ENCODE peak calls at places on chromosomes 16 and 17, in nine cellular contexts. R is neural progenitor cell; H is ascending aorta; O is mammary epithelial cell; Y is NT2/D1; J is CD4-positive, CD25-positive, alpha-beta regulatory T cell; Z is Peyer's patch; U is stomach; K is heart right ventricle. T is an unnamed sample. For H3K4me1 and H3K9me3, the result is how much of the 10 kb centered on the place peaks cover.

GRCh38 chr17:82848022-82848592 is 8.3 kb upstream of the ZNF750 start:
- DNase-seq in J (no peak), H (no peak), Z (peak), K (no peak), R (no peak), Y (no peak), O (peak), U (peak), T (peak)

GRCh38 chr16:61382435-61382834 is 653.8 kb downstream of the CDH8 start:
- DNase-seq in Y (no peak), U (no peak), H (no peak), J (no peak), R (peak), K (no peak), Z (no peak), O (no peak), T (no peak)

GRCh38 chr16:85492617-85492957 is 120.5 kb upstream of the GSE1 start:
- DNase-seq in O (no peak), K (no peak), R (no peak), H (no peak), J (no peak), Y (no peak), Z (no peak), U (no peak), T (no peak)

GRCh38 chr17:63571632-63572310 is 21.5 kb downstream of the DCAF7 start:
- DNase-seq in J (no peak), Y (no peak), K (no peak), R (no peak), H (no peak), Z (no peak), U (no peak), O (peak), T (no peak)

GRCh38 chr17:41494524-41494923 is 4.8 kb upstream of the KRT36 start:
- DNase-seq in Z (no peak), O (peak), K (no peak), U (no peak), J (no peak), H (no peak), R (no peak), Y (no peak), T (no peak)

GRCh38 chr16:57145964-57146647 is 39.7 kb downstream of the PSME3IP1 start:
- DNase-seq in Z (no peak), H (no peak), U (no peak), K (no peak), J (no peak), Y (no peak), R (no peak), O (no peak), T (no peak)

GRCh38 chr16:58393138-58393504 is 850 bp downstream of the GINS3 start:
- DNase-seq in R (peak), K (no peak), U (no peak), Y (no peak), H (no peak), O (no peak), Z (no peak), J (no peak), T (no peak)

GRCh38 chr16:49588061-49588460 is 214.5 kb downstream of the C16orf78 start:
- DNase-seq in U (peak), Y (no peak), R (no peak), H (no peak), K (no peak), O (no peak), Z (no peak), J (no peak), T (no peak)

GRCh38 chr16:49649013-49649785 is 206.7 kb downstream of the ZNF423 start:
- DNase-seq in Z (no peak), H (no peak), K (no peak), J (no peak), R (no peak), O (no peak), Y (no peak), U (no peak), T (no peak)

GRCh38 chr16:17555176-17555575 is 84.4 kb upstream of the XYLT1 start:
- DNase-seq in K (no peak), H (no peak), R (no peak), J (no peak), Z (no peak), Y (no peak), O (peak), U (no peak), T (no peak)

GRCh38 chr17:16406742-16407674 is 8.4 kb upstream of the TRPV2 start:
- DNase-seq in J (no peak), K (peak), R (peak), Z (no peak), H (no peak), U (no peak), Y (no peak), O (no peak), T (no peak)

GRCh38 chr16:51391798-51392511 is 240.9 kb upstream of the SALL1 start:
- DNase-seq in Y (peak), O (no peak), Z (no peak), R (peak), U (no peak), K (no peak), J (no peak), H (no peak), T (no peak)

GRCh38 chr17:14067347-14067746 is 2.0 kb upstream of the COX10 start:
- DNase-seq in J (no peak), H (no peak), R (no peak), Y (no peak), Z (no peak), K (no peak), O (no peak), U (no peak), T (no peak)

GRCh38 chr17:11176549-11176948 is 64.5 kb upstream of the SHISA6 start:
- DNase-seq in O (no peak), J (no peak), U (no peak), R (no peak), H (no peak), Y (no peak), K (peak), Z (no peak), T (no peak)

GRCh38 chr17:78947235-78948153 is 22.3 kb upstream of the TIMP2 start:
- DNase-seq in H (no peak), Z (no peak), Y (no peak), U (peak), R (no peak), J (no peak), O (no peak), K (no peak), T (no peak)

GRCh38 chr17:52157603-52158449 is 688 bp downstream of the CA10 start:
- DNase-seq in Z (no peak), H (no peak), Y (no peak), U (no peak), J (no peak), K (no peak), O (no peak), R (peak), T (no peak)

GRCh38 chr17:67995568-67996191 is 589 bp downstream of the C17orf58 start:
- DNase-seq in Y (no peak), H (no peak), J (no peak), K (peak), O (no peak), Z (peak), R (peak), U (peak), T (no peak)

GRCh38 chr17:27379863-27380533 is 76.2 kb upstream of the KSR1 start:
- DNase-seq in J (no peak), H (peak), O (peak), K (peak), Y (no peak), R (peak), Z (no peak), U (peak), T (no peak)

GRCh38 chr16:24993722-24994686 is 21.2 kb downstream of the ARHGAP17 start:
- DNase-seq in J (no peak), K (no peak), Y (no peak), H (no peak), U (no peak), O (peak), R (no peak), Z (no peak), T (no peak)

DNA sequence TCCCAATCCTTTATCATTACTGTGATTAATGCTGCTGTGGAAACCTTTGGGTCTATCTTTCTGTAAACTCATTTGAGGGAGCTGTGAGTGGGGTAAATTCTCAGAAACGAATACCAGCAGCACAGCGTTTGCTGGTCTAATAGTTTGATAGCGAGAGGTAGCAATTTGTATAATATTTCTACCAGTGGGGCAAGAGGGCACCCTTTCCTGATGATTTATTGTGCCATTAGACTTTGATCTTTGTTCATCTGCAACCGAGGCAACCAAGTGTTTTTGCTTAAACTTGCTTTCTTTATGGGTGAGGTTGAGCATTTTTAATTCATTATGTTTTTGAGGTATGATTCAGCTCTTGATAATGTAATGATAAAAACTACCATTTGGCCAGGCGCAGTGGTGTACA is 81.2 kb downstream of the PLCG2 start:
- DNase-seq in K (no peak), O (no peak), Z (no peak), J (no peak), U (no peak), Y (no peak), H (no peak), R (no peak), T (no peak)
- H3K4me1 ChIP-seq in K (under half), O (under half), Z (under half), J (under half), U (under half), Y (under half), H (under half), R (under half), T (under half)

GRCh38 chr17:40306395-40306794 is 2.6 kb upstream of the RARA start:
- DNase-seq in U (no peak), K (no peak), R (no peak), O (no peak), H (no peak), Z (no peak), Y (no peak), J (no peak), T (no peak)
- H3K4me3 ChIP-seq in U (no peak), K (no peak), R (no peak), O (no peak), H (no peak), Z (no peak), Y (no peak), J (no peak), T (no peak)

DNA sequence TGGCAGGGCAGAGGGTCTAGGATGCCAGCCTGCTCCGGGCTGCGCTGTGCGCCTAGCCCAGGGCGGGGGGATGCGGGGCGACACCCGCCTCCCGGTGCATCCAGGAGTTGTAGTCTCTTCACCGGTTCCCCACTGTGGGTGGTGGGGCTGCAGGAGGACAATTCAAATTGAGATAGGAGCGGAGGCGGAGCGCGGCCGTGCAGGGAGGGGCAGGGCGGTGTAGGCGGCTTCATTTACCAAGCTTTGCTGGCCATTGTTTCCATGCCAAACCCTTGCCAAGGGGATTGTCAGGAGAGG is 2047.4 kb downstream of the TP53TG3F start:
- DNase-seq in Y (no peak), K (no peak), O (no peak), Z (no peak), J (no peak), U (no peak), H (no peak), R (no peak), T (no peak)
- H3K9me3 ChIP-seq in Y (under half), K (under half), O (under half), Z (under half), J (under half), U (under half), H (under half), R (under half), T (under half)

DNA sequence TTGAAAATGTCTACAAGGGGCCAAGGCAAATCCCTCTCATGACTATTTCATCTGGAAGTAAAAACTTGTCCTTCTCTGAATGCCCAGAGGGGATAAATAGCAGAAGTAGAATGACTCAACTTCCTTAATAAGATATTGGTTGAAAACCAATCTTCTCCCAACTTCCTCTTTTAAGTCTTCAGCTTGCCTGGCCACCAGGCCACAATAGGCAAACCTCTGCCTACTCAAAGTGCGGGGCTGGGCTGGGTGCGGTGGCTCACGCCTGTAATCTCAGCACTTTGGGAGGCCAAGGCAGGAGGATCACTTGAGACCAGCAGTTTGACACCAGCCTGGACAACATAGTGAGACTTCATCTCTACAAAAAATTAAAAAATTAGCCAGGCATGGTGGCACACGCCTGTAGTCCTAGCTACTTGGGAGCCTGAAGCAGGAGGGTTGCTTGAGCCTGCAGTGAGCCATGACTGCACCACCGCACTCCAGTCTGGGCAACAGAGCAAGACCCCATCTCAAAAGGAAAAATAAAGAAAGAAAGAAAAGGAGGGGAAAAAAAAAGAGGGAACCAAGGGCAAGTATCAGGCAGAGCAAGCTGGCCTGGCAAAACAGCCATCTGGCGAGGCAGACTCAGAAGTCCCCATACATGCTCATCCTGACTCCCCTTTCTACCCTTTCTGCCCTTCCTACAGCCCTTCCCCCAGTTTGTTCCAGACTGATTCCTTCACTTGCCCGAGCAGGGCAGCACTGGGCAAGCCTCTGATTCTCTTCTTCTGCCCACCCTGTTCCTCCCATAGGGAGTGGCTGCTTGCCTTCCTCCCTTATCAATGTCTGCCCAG is 20.6 kb downstream of the MAP3K14 start:
- DNase-seq in K (no peak), J (no peak), R (no peak), O (peak), Z (no peak), Y (no peak), H (no peak), U (no peak), T (no peak)
- H3K4me1 ChIP-seq in K (half or more), J (half or more), R (under half), O (half or more), Z (under half), Y (under half), H (half or more), U (half or more), T (under half)

DNA sequence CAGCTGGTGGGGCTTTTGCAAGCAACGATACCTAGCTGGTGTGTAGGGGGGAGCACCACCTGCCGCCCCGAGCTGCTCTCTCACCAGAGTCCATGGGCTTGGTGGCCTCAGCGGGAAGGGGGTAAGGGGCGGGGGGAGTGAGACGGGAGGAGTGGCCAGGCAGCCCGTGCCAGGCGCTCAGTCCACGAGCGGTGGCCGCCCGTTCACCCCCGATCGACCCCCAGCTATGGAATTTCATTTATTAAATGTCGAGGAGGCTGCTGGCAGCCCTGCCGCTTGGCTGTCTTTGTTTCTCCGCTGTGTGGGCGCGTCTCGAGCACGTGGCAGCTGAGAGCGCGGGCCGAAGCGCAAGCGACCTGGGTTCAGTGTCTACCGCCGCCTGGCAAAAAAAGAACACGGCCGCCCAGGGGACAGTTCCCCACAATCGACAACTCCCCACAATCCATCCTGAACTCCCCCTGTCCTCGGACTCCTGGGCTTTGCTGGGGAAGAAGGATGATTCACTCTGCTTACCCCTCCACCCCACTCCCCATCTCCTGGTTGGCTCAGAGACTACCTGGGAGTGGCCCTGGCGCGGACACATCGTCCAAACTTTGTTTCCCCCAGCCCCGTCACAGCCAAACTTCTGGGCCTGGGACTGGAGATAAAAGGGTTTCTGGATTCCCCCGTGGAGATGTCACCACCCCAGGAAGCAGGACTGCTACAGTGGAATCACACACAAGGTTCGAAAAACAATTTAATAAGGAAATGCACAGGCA is 1.7 kb upstream of the GIT1 start:
- DNase-seq in U (no peak), O (no peak), J (no peak), H (no peak), Z (no peak), K (peak), Y (no peak), R (peak), T (no peak)
- H3K4me3 ChIP-seq in U (peak), O (no peak), J (peak), H (peak), Z (peak), K (peak), Y (peak), R (peak), T (peak)